ENCODE peak calls at places on chromosomes 12 and 14, in nine cellular contexts. Z is GM20000, F is B cell, X is lower leg skin, J is GM06990, V is body of pancreas, S is esophagus squamous epithelium, C is GM13977, D is NAMALWA. K is an unnamed sample.

GRCh38 chr14:42224053-42224888 is 617.6 kb downstream of the LRFN5 start:
- DNase-seq in Z (no peak), F (peak; percentile 51), X (peak; percentile 84), J (no peak), V (peak; percentile 59), S (no peak), C (peak; percentile 9), D (peak; percentile 36), K (peak; percentile 41)

GRCh38 chr14:34733245-34733644 is 18.9 kb upstream of the CFL2 start:
- DNase-seq in Z (no peak), F (no peak), X (no peak), J (no peak), V (no peak), S (no peak), C (no peak), D (no peak), K (no peak)

GRCh38 chr14:61927521-61927920 is 165.3 kb downstream of the SNAPC1 start:
- DNase-seq in Z (no peak), F (no peak), X (no peak), J (no peak), V (no peak), S (no peak), C (no peak), D (no peak), K (no peak)

GRCh38 chr14:28707814-28708213 is 58.8 kb upstream of the FOXG1 start:
- DNase-seq in Z (no peak), F (no peak), X (no peak), J (no peak), V (no peak), S (no peak), C (no peak), D (no peak), K (no peak)

GRCh38 chr12:13772264-13772663 is 209.1 kb downstream of the GRIN2B start:
- DNase-seq in Z (no peak), F (no peak), X (no peak), J (no peak), V (no peak), S (no peak), C (no peak), D (no peak), K (no peak)

GRCh38 chr14:100653409-100653808 is 66.2 kb upstream of the BEGAIN start:
- DNase-seq in Z (peak; percentile 55), F (no peak), X (no peak), J (no peak), V (no peak), S (no peak), C (peak; percentile 57), D (no peak), K (no peak)

GRCh38 chr14:54490448-54490805 is 1.6 kb upstream of the GMFB start:
- DNase-seq in Z (no peak), F (no peak), X (no peak), J (no peak), V (no peak), S (no peak), C (no peak), D (no peak), K (no peak)

GRCh38 chr12:23831739-23832138 is 117.7 kb downstream of the SOX5 start:
- DNase-seq in Z (no peak), F (no peak), X (no peak), J (no peak), V (no peak), S (no peak), C (no peak), D (no peak), K (no peak)

GRCh38 chr12:50174971-50175715 is 8.0 kb upstream of the CERS5 start:
- DNase-seq in Z (peak; percentile 22), F (no peak), X (peak; percentile 34), J (no peak), V (peak; percentile 33), S (no peak), C (peak; percentile 36), D (peak; percentile 71), K (peak; percentile 26)

GRCh38 chr14:74941676-74942097 is 13.7 kb downstream of the PGF start:
- DNase-seq in Z (peak; percentile 74), F (peak; percentile 60), X (peak; percentile 92), J (peak; percentile 79), V (peak; percentile 69), S (no peak), C (peak; percentile 71), D (peak; percentile 26), K (no peak)

GRCh38 chr14:88005978-88006851 is 1.3 kb downstream of the GPR65 start:
- DNase-seq in Z (peak; percentile 57), F (peak; percentile 82), X (no peak), J (peak; percentile 75), V (peak; percentile 65), S (no peak), C (peak; percentile 29), D (peak; percentile 81), K (no peak)

GRCh38 chr12:4441355-4442330 is 4.0 kb downstream of the FGF6 start:
- DNase-seq in Z (no peak), F (no peak), X (peak; percentile 49), J (no peak), V (no peak), S (no peak), C (no peak), D (no peak), K (no peak)

GRCh38 chr12:124286414-124286813 is 8.5 kb upstream of the RFLNA start:
- DNase-seq in Z (no peak), F (no peak), X (no peak), J (no peak), V (no peak), S (no peak), C (no peak), D (no peak), K (no peak)

GRCh38 chr14:103742499-103743255 is 27.1 kb downstream of the ZFYVE21 start:
- DNase-seq in Z (no peak), F (peak; percentile 11), X (peak; percentile 80), J (no peak), V (no peak), S (no peak), C (no peak), D (no peak), K (no peak)

GRCh38 chr12:54215990-54216579 is 27.3 kb upstream of the SMUG1 start:
- DNase-seq in Z (peak; percentile 23), F (no peak), X (peak; percentile 88), J (peak; percentile 67), V (peak; percentile 15), S (no peak), C (peak; percentile 35), D (peak; percentile 69), K (no peak)

GRCh38 chr12:53174881-53175491 is 5.5 kb upstream of the ZNF740 start:
- DNase-seq in Z (no peak), F (no peak), X (peak; percentile 52), J (no peak), V (peak; percentile 51), S (no peak), C (no peak), D (peak; percentile 34), K (peak; percentile 78)

GRCh38 chr12:67590122-67590795 is 58.3 kb upstream of the DYRK2 start:
- DNase-seq in Z (no peak), F (no peak), X (no peak), J (no peak), V (no peak), S (no peak), C (no peak), D (no peak), K (no peak)

GRCh38 chr12:23694920-23695319 is 254.6 kb downstream of the SOX5 start:
- DNase-seq in Z (no peak), F (no peak), X (no peak), J (no peak), V (no peak), S (no peak), C (no peak), D (no peak), K (no peak)

GRCh38 chr12:9925746-9926393 is 6.3 kb downstream of the CLEC2A start:
- DNase-seq in Z (peak; percentile 18), F (no peak), X (no peak), J (no peak), V (no peak), S (no peak), C (no peak), D (peak; percentile 68), K (no peak)

GRCh38 chr12:63978519-63978918 is 134.0 kb downstream of the SRGAP1 start:
- DNase-seq in Z (no peak), F (no peak), X (no peak), J (no peak), V (no peak), S (no peak), C (no peak), D (no peak), K (no peak)

GRCh38 chr12:25960176-25960575 is 1.7 kb downstream of the RASSF8 start:
- DNase-seq in Z (no peak), F (no peak), X (no peak), J (no peak), V (peak; percentile 27), S (no peak), C (no peak), D (peak; percentile 24), K (peak; percentile 3)

GRCh38 chr14:79420725-79421124 is 790.6 kb downstream of the DIO2 start:
- DNase-seq in Z (no peak), F (no peak), X (no peak), J (no peak), V (no peak), S (no peak), C (no peak), D (no peak), K (no peak)